ENCODE peak calls at places on chromosomes 5 and 9, in six cellular contexts. E, U, V, T, K and H are unnamed samples.
A peak's percentile ranks its signal among the peaks of the same experiment; 100 is the strongest.

GRCh38 chr9:134738869-134739659 is 97.5 kb downstream of the COL5A1 start:
- DNase-seq in U (peak; percentile 72), K (no peak), E (peak; percentile 98), V (no peak), T (peak; percentile 66), H (peak; percentile 39)

GRCh38 chr5:143014017-143014651 is 244.0 kb downstream of the ARHGAP26 start:
- DNase-seq in T (no peak), K (no peak), E (peak; percentile 59), U (peak; percentile 22), V (no peak), H (no peak)

GRCh38 chr5:170880084-170880483 is 18.3 kb downstream of the RANBP17 start:
- DNase-seq in T (no peak), E (no peak), U (no peak), V (no peak), K (no peak), H (no peak)

GRCh38 chr5:172782169-172783039 is 11.4 kb upstream of the DUSP1 start:
- DNase-seq in K (no peak), E (no peak), U (no peak), V (no peak), T (no peak), H (no peak)

GRCh38 chr9:1722404-1722803 is 292.7 kb upstream of the SMARCA2 start:
- DNase-seq in K (no peak), U (no peak), T (no peak), V (no peak), E (peak; percentile 12), H (no peak)

GRCh38 chr9:100070642-100071041 is 28.2 kb downstream of the ERP44 start:
- DNase-seq in T (no peak), K (no peak), E (no peak), U (no peak), V (no peak), H (no peak)

GRCh38 chr5:39164016-39164415 is 55.3 kb downstream of the FYB1 start:
- DNase-seq in T (no peak), U (no peak), K (no peak), E (no peak), V (no peak), H (no peak)

GRCh38 chr5:111954516-111955337 is 197.7 kb upstream of the NREP start:
- DNase-seq in T (no peak), U (no peak), V (no peak), K (no peak), E (no peak), H (no peak)

GRCh38 chr5:53333160-53333559 is 147.3 kb upstream of the FST start:
- DNase-seq in E (no peak), T (no peak), K (no peak), U (no peak), V (no peak), H (no peak)

GRCh38 chr5:169696621-169697517 is 59.8 kb downstream of the DOCK2 start:
- DNase-seq in K (no peak), E (no peak), V (no peak), U (no peak), T (no peak), H (no peak)

GRCh38 chr5:32314658-32315057 is 1.9 kb upstream of the MTMR12 start:
- DNase-seq in V (no peak), K (no peak), E (no peak), U (peak; percentile 38), T (no peak), H (no peak)

GRCh38 chr9:88821749-88822106 is 169.5 kb upstream of the S1PR3 start:
- DNase-seq in T (no peak), U (no peak), E (no peak), K (no peak), V (no peak), H (no peak)

GRCh38 chr5:107567901-107568671 is 102.7 kb downstream of the EFNA5 start:
- DNase-seq in U (no peak), K (no peak), E (no peak), T (no peak), V (no peak), H (no peak)

GRCh38 chr9:126793686-126794417 is 11.0 kb upstream of the ZBTB43 start:
- DNase-seq in V (no peak), K (no peak), T (no peak), U (no peak), E (no peak), H (no peak)

GRCh38 chr5:343461-344401 is 22.2 kb downstream of the AHRR start:
- DNase-seq in T (no peak), U (peak; percentile 63), E (peak; percentile 86), V (no peak), K (no peak), H (no peak)

GRCh38 chr9:108182950-108183381 is 672.8 kb downstream of the ACTL7B start:
- DNase-seq in U (no peak), V (no peak), E (no peak), K (peak; percentile 77), T (no peak), H (no peak)

GRCh38 chr5:108749130-108749861 is 1.6 kb downstream of the FER start:
- DNase-seq in T (no peak), U (no peak), V (no peak), E (peak; percentile 89), K (no peak), H (no peak)

GRCh38 chr5:168654225-168654624 is 75.1 kb upstream of the PANK3 start:
- DNase-seq in V (no peak), E (no peak), T (no peak), U (no peak), K (no peak), H (no peak)

GRCh38 chr9:17993009-17993408 is 414.1 kb downstream of the SH3GL2 start:
- DNase-seq in U (no peak), E (no peak), T (no peak), K (no peak), V (no peak), H (no peak)

GRCh38 chr9:942805-943580 is 33.5 kb upstream of the DMRT3 start:
- DNase-seq in V (no peak), U (no peak), K (no peak), E (no peak), T (no peak), H (no peak)

GRCh38 chr9:16726023-16726422 is 144.4 kb downstream of the BNC2 start:
- DNase-seq in K (no peak), E (no peak), T (no peak), U (no peak), V (no peak), H (no peak)

GRCh38 chr5:56321236-56321881 is 88.2 kb upstream of the ANKRD55 start:
- DNase-seq in T (no peak), V (no peak), E (no peak), U (no peak), K (no peak), H (no peak)

GRCh38 chr9:107650321-107650720 is 160.8 kb upstream of the KLF4 start:
- DNase-seq in V (no peak), U (no peak), T (no peak), E (no peak), K (no peak), H (no peak)

GRCh38 chr5:122772446-122772845 is 2.4 kb upstream of the SNX2 start:
- DNase-seq in K (no peak), T (no peak), V (no peak), U (no peak), E (no peak), H (no peak)

GRCh38 chr9:108245331-108245730 is 610.5 kb downstream of the ACTL7B start:
- DNase-seq in E (no peak), K (no peak), U (no peak), V (no peak), T (peak; percentile 31), H (peak; percentile 35)

GRCh38 chr5:71734141-71734540 is 15.1 kb downstream of the CARTPT start:
- DNase-seq in T (no peak), V (no peak), U (no peak), E (no peak), K (no peak), H (no peak)

GRCh38 chr5:100623719-100624118 is 88.5 kb downstream of the FAM174A start:
- DNase-seq in U (no peak), V (no peak), K (no peak), E (no peak), T (no peak), H (peak; percentile 8)

GRCh38 chr5:4758550-4758949 is 381.6 kb upstream of the ADAMTS16 start:
- DNase-seq in U (no peak), V (no peak), T (no peak), E (no peak), K (no peak), H (no peak)

GRCh38 chr9:110089681-110090370 is 118.1 kb downstream of the C9orf152 start:
- DNase-seq in U (peak; percentile 24), T (no peak), E (no peak), K (no peak), V (no peak), H (no peak)

GRCh38 chr5:59598547-59598874 is 295.0 kb downstream of the PDE4D start:
- DNase-seq in V (no peak), U (no peak), T (no peak), K (no peak), E (no peak), H (no peak)

GRCh38 chr5:132267931-132268501 is 10.5 kb downstream of the PDLIM4 start:
- DNase-seq in V (no peak), T (peak; percentile 47), K (no peak), U (no peak), E (no peak), H (peak; percentile 51)

GRCh38 chr5:113212244-113212920 is 222.4 kb downstream of the TSSK1B start:
- DNase-seq in T (peak; percentile 29), V (no peak), E (no peak), U (peak; percentile 29), K (no peak), H (peak; percentile 24)

GRCh38 chr5:160649304-160649703 is 202.7 kb downstream of the ATP10B start:
- DNase-seq in T (peak; percentile 12), K (no peak), E (no peak), V (no peak), U (no peak), H (no peak)

GRCh38 chr9:127091526-127091925 is 30.9 kb downstream of the ANGPTL2 start:
- DNase-seq in V (no peak), K (no peak), U (no peak), T (no peak), E (no peak), H (no peak)

GRCh38 chr9:112059145-112059979 is 115.7 kb downstream of the SUSD1 start:
- DNase-seq in T (peak; percentile 26), E (no peak), U (no peak), K (peak; percentile 34), V (no peak), H (peak; percentile 65)